ENCODE peak calls at places on chromosomes 11 and 22, in six cellular contexts. C is IMR-90, S is right atrium auricular region, O is pancreas, R is uterus, J is fibroblast of lung. G is an unnamed sample. For H3K27me3, the result is how much of the 10 kb centered on the place peaks cover.

GRCh38 chr11:125977333-125977732 is 31.5 kb downstream of the VSIG10L2 start:
- DNase-seq in C (no peak), R (no peak), S (no peak), J (no peak), O (no peak), G (no peak)

GRCh38 chr11:69375316-69376154 is 81.6 kb downstream of the MYEOV start:
- DNase-seq in S (no peak), C (no peak), R (no peak), J (no peak), O (no peak), G (no peak)

GRCh38 chr11:115912484-115912945 is 408.3 kb upstream of the CADM1 start:
- DNase-seq in C (peak), O (no peak), J (peak), S (no peak), R (no peak), G (no peak)

GRCh38 chr11:112157274-112157766 is 6.6 kb downstream of the IL18 start:
- DNase-seq in S (no peak), R (no peak), O (no peak), J (peak), C (peak), G (no peak)

GRCh38 chr11:104525416-104525815 is 361.5 kb upstream of the PDGFD start:
- DNase-seq in C (no peak), S (no peak), J (no peak), O (no peak), R (no peak), G (no peak)

GRCh38 chr11:1113405-1114201 is 38.9 kb downstream of the MUC2 start:
- DNase-seq in R (no peak), S (no peak), C (no peak), O (no peak), J (no peak), G (no peak)

GRCh38 chr11:105153392-105153791 is 13.8 kb upstream of the CARD18 start:
- DNase-seq in O (no peak), R (no peak), C (no peak), S (no peak), J (no peak), G (no peak)

GRCh38 chr11:92475824-92476223 is 251.2 kb downstream of the FAT3 start:
- DNase-seq in R (no peak), C (no peak), S (no peak), O (no peak), J (no peak), G (no peak)

GRCh38 chr11:68314203-68314885 is 2.0 kb downstream of the LRP5 start:
- DNase-seq in J (no peak), R (no peak), O (no peak), S (no peak), C (no peak), G (no peak)

GRCh38 chr22:36977401-36977861 is 41.8 kb downstream of the TST start:
- DNase-seq in O (peak), R (peak), C (peak), S (no peak), J (peak), G (peak)

GRCh38 chr22:20741634-20742581 is 32.0 kb upstream of the SERPIND1 start:
- DNase-seq in O (no peak), R (no peak), S (no peak), J (peak), C (peak), G (no peak)

GRCh38 chr22:30880847-30881246 is 87.7 kb downstream of the MORC2 start:
- DNase-seq in C (no peak), S (no peak), R (no peak), J (no peak), O (peak), G (peak)

GRCh38 chr22:36384766-36385400 is 2.9 kb downstream of the MYH9 start:
- DNase-seq in R (peak), O (no peak), S (no peak), J (peak), C (no peak), G (no peak)

GRCh38 chr22:40526960-40527359 is 109.6 kb downstream of the MRTFA start:
- DNase-seq in J (no peak), O (no peak), R (no peak), C (no peak), S (no peak), G (no peak)

GRCh38 chr11:122984186-122985011 is 2.8 kb upstream of the BSX start:
- DNase-seq in J (no peak), S (no peak), C (no peak), O (no peak), R (no peak), G (no peak)

GRCh38 chr11:117885777-117886176 is 9.3 kb upstream of the FXYD6 start:
- DNase-seq in J (no peak), C (no peak), O (no peak), S (peak), R (peak), G (no peak)

GRCh38 chr22:38135133-38135706 is 24.7 kb upstream of the BAIAP2L2 start:
- DNase-seq in S (no peak), C (peak), J (peak), O (no peak), R (no peak), G (no peak)

GRCh38 chr11:130315354-130315970 is 745 bp upstream of the ZBTB44 start:
- DNase-seq in J (no peak), C (no peak), O (peak), S (no peak), R (peak), G (peak)

GRCh38 chr11:69417211-69418085 is 64.0 kb upstream of the LINC01488 start:
- DNase-seq in S (no peak), C (no peak), J (peak), O (peak), R (no peak), G (no peak)

GRCh38 chr11:36009469-36009868 is 65.6 kb downstream of the LDLRAD3 start:
- DNase-seq in R (no peak), J (peak), C (peak), O (no peak), S (no peak), G (no peak)

GRCh38 chr22:36328635-36329216 is 59.0 kb downstream of the MYH9 start:
- DNase-seq in R (peak), O (peak), C (peak), J (peak), S (peak), G (no peak)

GRCh38 chr11:68296344-68297051 is 15.9 kb upstream of the LRP5 start:
- DNase-seq in R (no peak), J (no peak), S (no peak), C (no peak), O (no peak), G (no peak)

GRCh38 chr11:66275984-66276612 is 1.9 kb upstream of the CNIH2 start:
- DNase-seq in O (no peak), C (no peak), R (no peak), S (no peak), J (no peak), G (no peak)

GRCh38 chr11:114172871-114173444 is 113.4 kb downstream of the ZBTB16 start:
- DNase-seq in R (no peak), J (no peak), C (no peak), O (no peak), S (peak), G (no peak)

GRCh38 chr11:114174712-114175495 is 115.4 kb downstream of the ZBTB16 start:
- DNase-seq in R (no peak), O (no peak), J (no peak), C (no peak), S (no peak), G (no peak)

GRCh38 chr11:114175706-114176105 is 116.2 kb downstream of the ZBTB16 start:
- DNase-seq in O (peak), J (no peak), R (peak), C (no peak), S (no peak), G (no peak)

GRCh38 chr11:114172055-114172861 is 112.7 kb downstream of the ZBTB16 start:
- DNase-seq in S (no peak), C (no peak), R (no peak), J (no peak), O (no peak), G (no peak)

DNA sequence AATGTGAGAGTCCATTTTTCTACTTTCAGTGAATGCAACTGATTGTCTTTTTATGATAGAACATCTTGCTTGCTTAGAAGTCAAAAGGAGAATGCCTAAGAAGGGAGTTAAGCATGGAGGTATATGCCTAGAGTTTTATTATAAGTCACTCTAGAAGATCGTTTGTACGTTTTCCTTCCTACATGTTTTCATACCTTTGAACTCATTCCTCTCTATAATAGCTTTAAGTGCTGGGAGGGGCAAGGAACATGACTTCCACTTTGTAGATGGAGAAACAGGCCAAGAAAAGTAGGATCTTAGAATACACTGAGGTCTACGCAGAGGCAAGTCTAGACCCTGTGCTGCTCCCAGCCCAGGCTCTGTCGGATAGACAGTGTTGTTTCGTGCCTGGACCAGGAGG is 114.3 kb downstream of the ZBTB16 start:
- DNase-seq in C (no peak), O (no peak), J (no peak), R (no peak), S (no peak), G (no peak)
- H3K27me3 ChIP-seq in C (half or more), O (under half), J (under half), R (under half), S (under half), G (under half)

GRCh38 chr11:77115181-77115611 is 12.6 kb downstream of the OMP start:
- DNase-seq in R (no peak), C (no peak), J (no peak), O (peak), S (no peak), G (no peak)

GRCh38 chr11:77114089-77114463 is 11.4 kb downstream of the OMP start:
- DNase-seq in S (no peak), R (no peak), C (no peak), J (no peak), O (no peak), G (no peak)

GRCh38 chr11:77111946-77112345 is 9.3 kb downstream of the OMP start:
- DNase-seq in R (no peak), S (no peak), C (no peak), J (no peak), O (no peak), G (no peak)

GRCh38 chr11:77112641-77113381 is 10.2 kb downstream of the OMP start:
- DNase-seq in R (no peak), C (no peak), O (peak), S (no peak), J (no peak), G (no peak)

GRCh38 chr11:77113382-77114088 is 10.9 kb downstream of the OMP start:
- DNase-seq in C (peak), R (no peak), O (peak), S (no peak), J (peak), G (no peak)
- TF ChIP-seq CTCF in C (peak), R (no peak), O (no peak), S (peak), J (peak), G (peak)

DNA sequence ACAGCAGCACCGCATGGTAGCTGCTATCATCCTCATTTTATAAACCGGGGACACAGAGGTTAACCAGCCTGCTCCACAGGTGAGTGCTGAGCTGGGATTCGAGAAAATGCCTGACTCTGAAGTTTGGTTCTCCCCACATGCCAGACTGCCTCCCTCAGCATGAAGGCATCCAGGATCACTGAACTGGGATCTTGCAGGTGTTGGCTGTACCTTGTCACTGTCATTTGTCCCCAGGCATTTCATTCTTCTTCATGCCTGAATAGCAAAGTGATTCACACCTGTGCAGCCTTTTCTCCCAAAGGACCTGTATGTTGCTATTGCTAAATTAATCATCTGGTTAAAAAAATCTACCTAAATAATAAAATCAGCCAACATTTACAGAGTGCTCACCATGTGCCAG is 204.1 kb downstream of the HIPK3 start:
- DNase-seq in O (no peak), J (no peak), C (no peak), R (no peak), S (no peak), G (no peak)
- H3K27ac ChIP-seq in O (no peak), J (no peak), C (no peak), R (no peak), S (no peak), G (no peak)

GRCh38 chr11:60753309-60753708 is 3.4 kb upstream of the MS4A15 start:
- DNase-seq in O (no peak), S (no peak), J (no peak), R (no peak), C (no peak), G (no peak)

GRCh38 chr11:60756307-60757032 is at the start of gene MS4A15:
- DNase-seq in C (no peak), J (peak), R (no peak), S (no peak), O (no peak), G (no peak)

GRCh38 chr11:60761436-60762190 is 4.9 kb downstream of the MS4A15 start:
- DNase-seq in S (no peak), O (no peak), R (no peak), C (no peak), J (no peak), G (no peak)

GRCh38 chr11:60754887-60755286 is 1.8 kb upstream of the MS4A15 start:
- DNase-seq in O (no peak), S (no peak), J (no peak), C (no peak), R (no peak), G (no peak)

GRCh38 chr11:60757231-60757800 is 649 bp downstream of the MS4A15 start:
- DNase-seq in R (no peak), O (no peak), C (no peak), S (no peak), J (no peak), G (no peak)
- H3K27me3 ChIP-seq in R (under half), O (under half), C (under half), S (under half), J (under half), G (under half)